ENCODE peak calls at places on chromosomes 7 and 10, in five cellular contexts. V is GM04503, D is C1 segment of cervical spinal cord, I is NT2/D1, Y is nephron progenitor cell. P is an unnamed sample.

GRCh38 chr7:48522692-48523091 is 351.4 kb downstream of the ABCA13 start:
- DNase-seq in V (no peak), D (no peak), Y (no peak), I (no peak), P (no peak)

GRCh38 chr7:116399808-116400207 is 99.7 kb upstream of the CAV2 start:
- DNase-seq in V (peak; percentile 16), D (no peak), Y (no peak), I (no peak), P (no peak)

GRCh38 chr7:115868369-115868768 is 162.2 kb downstream of the TFEC start:
- DNase-seq in V (no peak), Y (no peak), D (no peak), I (no peak), P (no peak)

GRCh38 chr10:7686351-7687171 is 16.6 kb upstream of the ITIH2 start:
- DNase-seq in D (no peak), I (no peak), Y (no peak), V (no peak), P (no peak)

GRCh38 chr10:96271017-96271815 is at the start of gene BLNK:
- DNase-seq in V (no peak), I (no peak), D (no peak), Y (no peak), P (no peak)

GRCh38 chr7:44067064-44067951 is 1.9 kb upstream of the PGAM2 start:
- DNase-seq in Y (no peak), I (no peak), D (no peak), V (no peak), P (no peak)

GRCh38 chr10:69261184-69261583 is 17.1 kb upstream of the HK1 start:
- DNase-seq in V (no peak), I (no peak), D (no peak), Y (no peak), P (no peak)

GRCh38 chr7:100372256-100372655 is 1.0 kb upstream of the PILRA start:
- DNase-seq in I (no peak), V (peak; percentile 17), Y (no peak), D (no peak), P (no peak)

GRCh38 chr7:77315102-77315501 is 101.0 kb downstream of the GSAP start:
- DNase-seq in V (no peak), D (no peak), Y (no peak), I (no peak), P (no peak)

GRCh38 chr10:3948843-3949242 is 163.8 kb upstream of the KLF6 start:
- DNase-seq in V (no peak), Y (no peak), I (no peak), D (no peak), P (no peak)

GRCh38 chr7:122362473-122362872 is 57.9 kb upstream of the FEZF1 start:
- DNase-seq in V (no peak), Y (no peak), D (no peak), I (no peak), P (no peak)

GRCh38 chr10:104480797-104481196 is 127.2 kb downstream of the CFAP58 start:
- DNase-seq in I (no peak), Y (no peak), D (no peak), V (no peak), P (no peak)

GRCh38 chr7:148697256-148697841 is 1.4 kb upstream of the CUL1 start:
- DNase-seq in I (no peak), V (no peak), Y (no peak), D (no peak), P (no peak)

GRCh38 chr10:62939698-62940097 is 123.5 kb upstream of the EGR2 start:
- DNase-seq in D (no peak), Y (no peak), V (no peak), I (no peak), P (no peak)

GRCh38 chr7:33686001-33686591 is 219.2 kb upstream of the BMPER start:
- DNase-seq in V (no peak), D (no peak), I (no peak), Y (peak; percentile 38), P (no peak)

GRCh38 chr7:1818581-1819200 is 148.6 kb downstream of the ELFN1 start:
- DNase-seq in D (no peak), V (no peak), Y (no peak), I (no peak), P (no peak)

GRCh38 chr7:115724400-115725056 is 306.0 kb downstream of the TFEC start:
- DNase-seq in D (no peak), V (no peak), Y (no peak), I (no peak), P (no peak)

GRCh38 chr10:25766687-25767221 is 167.3 kb upstream of the MYO3A start:
- DNase-seq in V (no peak), I (peak; percentile 93), D (no peak), Y (peak; percentile 7), P (peak; percentile 73)

GRCh38 chr7:157867685-157868305 is 531.0 kb downstream of the DNAJB6 start:
- DNase-seq in I (no peak), D (no peak), V (no peak), Y (no peak), P (no peak)

GRCh38 chr10:121990015-121990677 is 1.2 kb downstream of the TACC2 start:
- DNase-seq in V (no peak), D (no peak), Y (no peak), I (no peak), P (no peak)

GRCh38 chr7:85595639-85596268 is 408.9 kb upstream of the SEMA3D start:
- DNase-seq in V (peak; percentile 20), Y (no peak), D (no peak), I (no peak), P (no peak)

GRCh38 chr10:88546462-88546861 is 36.7 kb downstream of the RNLS start:
- DNase-seq in D (no peak), I (no peak), Y (no peak), V (no peak), P (no peak)

GRCh38 chr7:32579776-32580175 is 84.5 kb downstream of the AVL9 start:
- DNase-seq in D (no peak), V (no peak), Y (no peak), I (no peak), P (no peak)

GRCh38 chr7:150955519-150956394 is 22.4 kb downstream of the KCNH2 start:
- DNase-seq in V (no peak), D (no peak), Y (peak; percentile 93), I (no peak), P (no peak)

GRCh38 chr10:104333037-104333727 is 5.1 kb downstream of the ITPRIP start:
- DNase-seq in V (no peak), D (no peak), Y (no peak), I (no peak), P (no peak)

GRCh38 chr10:77361426-77361825 is 276.2 kb downstream of the KCNMA1 start:
- DNase-seq in D (no peak), Y (no peak), V (no peak), I (no peak), P (no peak)

GRCh38 chr10:7407368-7408002 is 3.3 kb downstream of the SFMBT2 start:
- DNase-seq in Y (peak; percentile 13), V (no peak), D (no peak), I (no peak), P (peak; percentile 59)

GRCh38 chr10:119445311-119445934 is 97.1 kb downstream of the RGS10 start:
- DNase-seq in D (peak; percentile 12), I (peak; percentile 57), Y (peak; percentile 93), V (no peak), P (peak; percentile 95)

P was measured in H1.